ENCODE peak calls at places on chromosomes 7 and 10, in six cellular contexts. One of them, this sample, is unnamed.
A peak's percentile ranks its signal among the peaks of the same experiment; 100 is the strongest.

GRCh38 chr7:80018941-80019808 is 115.5 kb upstream of the GNAI1 start:
- DNase-seq in colonic mucosa: peak; percentile 30
- DNase-seq in brain microvascular endothelial cell: peak; percentile 28
- DNase-seq in OCI-LY7: peak; percentile 53
- DNase-seq in Panc1: peak; percentile 56
- DNase-seq in right atrium auricular region: no peak
- DNase-seq in this sample: peak; percentile 46

GRCh38 chr7:38070718-38071117 is 107.3 kb upstream of the STARD3NL start:
- DNase-seq in colonic mucosa: no peak
- DNase-seq in brain microvascular endothelial cell: peak; percentile 67
- DNase-seq in OCI-LY7: no peak
- DNase-seq in Panc1: peak; percentile 12
- DNase-seq in right atrium auricular region: no peak
- DNase-seq in this sample: no peak

GRCh38 chr10:110495731-110496552 is 1.8 kb upstream of the DUSP5 start:
- DNase-seq in colonic mucosa: no peak
- DNase-seq in brain microvascular endothelial cell: peak; percentile 93
- DNase-seq in OCI-LY7: no peak
- DNase-seq in Panc1: peak; percentile 36
- DNase-seq in right atrium auricular region: peak; percentile 70
- DNase-seq in this sample: peak; percentile 52

GRCh38 chr10:132624847-132625839 is 87.6 kb downstream of the INPP5A start:
- DNase-seq in colonic mucosa: no peak
- DNase-seq in brain microvascular endothelial cell: no peak
- DNase-seq in OCI-LY7: no peak
- DNase-seq in Panc1: no peak
- DNase-seq in right atrium auricular region: no peak
- DNase-seq in this sample: no peak

GRCh38 chr7:141231018-141231792 is 157.3 kb downstream of the TMEM178B start:
- DNase-seq in colonic mucosa: no peak
- DNase-seq in brain microvascular endothelial cell: peak; percentile 54
- DNase-seq in OCI-LY7: no peak
- DNase-seq in Panc1: no peak
- DNase-seq in right atrium auricular region: no peak
- DNase-seq in this sample: no peak

GRCh38 chr10:123795846-123796590 is 95.6 kb downstream of the CPXM2 start:
- DNase-seq in colonic mucosa: peak; percentile 4
- DNase-seq in brain microvascular endothelial cell: no peak
- DNase-seq in OCI-LY7: no peak
- DNase-seq in Panc1: no peak
- DNase-seq in right atrium auricular region: peak; percentile 49
- DNase-seq in this sample: no peak

GRCh38 chr7:28572321-28573058 is 160.2 kb downstream of the CREB5 start:
- DNase-seq in colonic mucosa: peak; percentile 25
- DNase-seq in brain microvascular endothelial cell: no peak
- DNase-seq in OCI-LY7: peak; percentile 45
- DNase-seq in Panc1: no peak
- DNase-seq in right atrium auricular region: no peak
- DNase-seq in this sample: no peak

GRCh38 chr10:51630618-51631005 is 68.8 kb downstream of the CSTF2T start:
- DNase-seq in colonic mucosa: no peak
- DNase-seq in brain microvascular endothelial cell: no peak
- DNase-seq in OCI-LY7: no peak
- DNase-seq in Panc1: no peak
- DNase-seq in right atrium auricular region: no peak
- DNase-seq in this sample: no peak

GRCh38 chr10:18097524-18097923 is 42.7 kb upstream of the CACNB2 start:
- DNase-seq in colonic mucosa: no peak
- DNase-seq in brain microvascular endothelial cell: peak; percentile 11
- DNase-seq in OCI-LY7: no peak
- DNase-seq in Panc1: no peak
- DNase-seq in right atrium auricular region: no peak
- DNase-seq in this sample: no peak

GRCh38 chr7:115941703-115942268 is 88.8 kb downstream of the TFEC start:
- DNase-seq in colonic mucosa: no peak
- DNase-seq in brain microvascular endothelial cell: peak; percentile 74
- DNase-seq in OCI-LY7: no peak
- DNase-seq in Panc1: no peak
- DNase-seq in right atrium auricular region: no peak
- DNase-seq in this sample: no peak

GRCh38 chr7:143846692-143847091 is 55.3 kb downstream of the TCAF1 start:
- DNase-seq in colonic mucosa: no peak
- DNase-seq in brain microvascular endothelial cell: no peak
- DNase-seq in OCI-LY7: no peak
- DNase-seq in Panc1: no peak
- DNase-seq in right atrium auricular region: no peak
- DNase-seq in this sample: no peak

GRCh38 chr10:101060951-101061813 is 607 bp upstream of the KAZALD1 start:
- DNase-seq in colonic mucosa: peak; percentile 99
- DNase-seq in brain microvascular endothelial cell: peak; percentile 84
- DNase-seq in OCI-LY7: peak; percentile 96
- DNase-seq in Panc1: no peak
- DNase-seq in right atrium auricular region: peak; percentile 93
- DNase-seq in this sample: peak; percentile 92

GRCh38 chr7:157235357-157236018 is 96.8 kb downstream of the UBE3C start:
- DNase-seq in colonic mucosa: no peak
- DNase-seq in brain microvascular endothelial cell: peak; percentile 9
- DNase-seq in OCI-LY7: no peak
- DNase-seq in Panc1: no peak
- DNase-seq in right atrium auricular region: no peak
- DNase-seq in this sample: no peak
- H3K27ac ChIP-seq in colonic mucosa: no peak overlapping the region
- H3K27ac ChIP-seq in brain microvascular endothelial cell: peak overlapping the region; percentile 4
- H3K27ac ChIP-seq in OCI-LY7: no peak overlapping the region
- H3K27ac ChIP-seq in Panc1: no peak overlapping the region
- H3K27ac ChIP-seq in right atrium auricular region: no peak overlapping the region
- H3K27ac ChIP-seq in this sample: no peak overlapping the region

GRCh38 chr7:85021090-85021704 is 165.7 kb downstream of the SEMA3D start:
- DNase-seq in colonic mucosa: no peak
- DNase-seq in brain microvascular endothelial cell: no peak
- DNase-seq in OCI-LY7: no peak
- DNase-seq in Panc1: no peak
- DNase-seq in right atrium auricular region: no peak
- DNase-seq in this sample: no peak
- TF ChIP-seq CTCF in colonic mucosa: no peak
- TF ChIP-seq CTCF in brain microvascular endothelial cell: peak; percentile 47
- TF ChIP-seq CTCF in OCI-LY7: peak; percentile 49
- TF ChIP-seq CTCF in Panc1: peak; percentile 63
- TF ChIP-seq CTCF in right atrium auricular region: peak; percentile 63
- TF ChIP-seq CTCF in this sample: peak; percentile 38

GRCh38 chr10:70358446-70358845 is 24.0 kb downstream of the LRRC20 start:
- DNase-seq in colonic mucosa: no peak
- DNase-seq in brain microvascular endothelial cell: no peak
- DNase-seq in OCI-LY7: no peak
- DNase-seq in Panc1: no peak
- DNase-seq in right atrium auricular region: no peak
- DNase-seq in this sample: no peak
- H3K27ac ChIP-seq in colonic mucosa: no peak overlapping the region
- H3K27ac ChIP-seq in brain microvascular endothelial cell: no peak overlapping the region
- H3K27ac ChIP-seq in OCI-LY7: no peak overlapping the region
- H3K27ac ChIP-seq in Panc1: no peak overlapping the region
- H3K27ac ChIP-seq in right atrium auricular region: no peak overlapping the region
- H3K27ac ChIP-seq in this sample: no peak overlapping the region

DNA sequence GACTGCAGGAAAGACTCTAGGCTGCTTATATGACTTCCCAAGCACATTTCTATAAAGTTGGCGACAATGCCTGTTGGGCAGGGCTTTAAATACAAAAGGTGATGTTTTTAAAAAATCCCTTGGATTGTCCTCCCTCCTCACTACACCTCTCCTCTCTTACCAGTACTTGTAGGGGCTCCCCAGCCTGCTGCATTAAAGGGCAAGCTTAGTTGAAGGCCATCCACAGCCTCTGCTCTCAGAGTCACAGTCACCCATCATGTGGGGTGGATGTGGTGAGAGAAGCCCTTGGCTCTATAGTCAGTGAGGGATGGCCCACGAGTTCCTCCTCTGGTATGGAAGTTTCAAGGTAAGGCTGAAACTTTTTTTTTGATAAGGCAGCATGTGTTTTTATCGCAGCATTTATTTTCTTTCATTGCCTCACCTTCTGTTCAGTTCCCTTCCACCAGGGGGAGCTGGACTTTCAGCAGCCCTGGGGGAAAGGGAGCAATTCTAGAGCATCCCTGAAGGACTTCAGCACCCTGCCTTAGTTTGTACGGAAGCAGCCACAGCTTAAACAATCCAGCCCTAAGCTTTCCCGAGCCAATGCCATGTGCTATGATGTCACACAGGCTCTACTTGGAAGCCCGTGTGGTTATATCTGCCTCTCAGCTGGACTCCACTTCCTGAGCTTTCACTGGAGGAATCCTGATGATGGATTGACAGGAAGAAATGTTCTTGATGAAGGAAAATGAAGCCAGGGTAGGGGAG is 131.9 kb downstream of the CALCR start:
- DNase-seq in colonic mucosa: peak; percentile 27
- DNase-seq in brain microvascular endothelial cell: peak; percentile 43
- DNase-seq in OCI-LY7: peak; percentile 48
- DNase-seq in Panc1: peak; percentile 15
- DNase-seq in right atrium auricular region: no peak
- DNase-seq in this sample: no peak
- TF ChIP-seq CTCF in colonic mucosa: peak; percentile 65
- TF ChIP-seq CTCF in brain microvascular endothelial cell: peak; percentile 85
- TF ChIP-seq CTCF in OCI-LY7: peak; percentile 82
- TF ChIP-seq CTCF in Panc1: peak; percentile 77
- TF ChIP-seq CTCF in right atrium auricular region: peak; percentile 45
- TF ChIP-seq CTCF in this sample: peak; percentile 59

DNA sequence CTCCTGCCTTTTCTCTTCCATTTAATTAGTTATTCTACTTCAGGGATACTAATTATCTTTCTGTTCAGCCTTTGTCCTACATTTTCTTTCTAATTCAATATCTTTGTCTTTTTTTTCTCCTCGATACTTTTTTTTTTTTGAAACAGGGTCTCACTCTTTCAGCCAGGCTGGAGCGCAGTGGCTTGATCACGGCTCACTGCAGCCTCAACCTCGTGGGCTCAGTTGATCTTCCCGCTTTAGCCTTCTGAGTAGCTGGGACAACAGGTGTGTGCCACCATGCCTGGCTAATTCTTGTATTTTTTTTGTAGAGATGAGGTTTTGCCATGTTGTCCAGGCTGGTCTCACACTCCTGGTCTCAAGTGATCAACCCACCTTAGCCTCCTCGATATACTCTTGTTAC is 38.9 kb downstream of the CCSER2 start:
- DNase-seq in colonic mucosa: no peak
- DNase-seq in brain microvascular endothelial cell: no peak
- DNase-seq in OCI-LY7: no peak
- DNase-seq in Panc1: no peak
- DNase-seq in right atrium auricular region: no peak
- DNase-seq in this sample: no peak
- H3K27ac ChIP-seq in colonic mucosa: no peak overlapping the region
- H3K27ac ChIP-seq in brain microvascular endothelial cell: no peak overlapping the region
- H3K27ac ChIP-seq in OCI-LY7: no peak overlapping the region
- H3K27ac ChIP-seq in Panc1: no peak overlapping the region
- H3K27ac ChIP-seq in right atrium auricular region: no peak overlapping the region
- H3K27ac ChIP-seq in this sample: no peak overlapping the region

DNA sequence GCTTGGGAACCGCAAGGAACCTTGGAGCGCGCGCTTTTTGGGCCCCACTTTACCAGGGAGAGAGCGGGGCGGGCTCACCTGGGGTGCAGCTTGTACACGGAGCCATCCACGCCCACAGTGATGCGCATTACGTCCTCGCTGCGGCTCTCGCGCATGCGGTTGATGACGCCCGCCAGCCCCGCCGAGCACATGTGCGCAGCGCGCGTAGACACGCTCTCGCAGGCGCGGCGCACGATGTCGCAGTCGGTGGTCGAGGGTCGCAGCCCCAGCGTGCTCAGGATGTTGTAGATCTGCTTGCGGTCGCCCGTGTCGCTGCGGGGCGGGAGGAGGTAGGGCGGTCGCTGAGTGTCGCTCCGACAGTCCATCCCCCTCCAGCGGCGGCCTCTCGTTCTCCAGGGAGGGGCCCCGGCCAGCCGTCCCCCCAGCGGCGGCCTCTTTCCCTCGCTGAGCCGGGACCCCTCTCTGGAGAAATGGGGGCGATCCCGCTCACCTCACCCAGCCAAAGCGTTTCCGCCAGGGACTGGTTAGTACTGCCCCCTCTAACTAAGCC is 4.4 kb upstream of the MYL7 start:
- DNase-seq in colonic mucosa: no peak
- DNase-seq in brain microvascular endothelial cell: no peak
- DNase-seq in OCI-LY7: no peak
- DNase-seq in Panc1: no peak
- DNase-seq in right atrium auricular region: no peak
- DNase-seq in this sample: peak; percentile 24
- TF ChIP-seq CTCF in colonic mucosa: no peak
- TF ChIP-seq CTCF in brain microvascular endothelial cell: no peak
- TF ChIP-seq CTCF in OCI-LY7: no peak
- TF ChIP-seq CTCF in Panc1: no peak
- TF ChIP-seq CTCF in right atrium auricular region: no peak
- TF ChIP-seq CTCF in this sample: no peak

GRCh38 chr7:152355474-152356057 is 80.2 kb downstream of the KMT2C start:
- DNase-seq in colonic mucosa: no peak
- DNase-seq in brain microvascular endothelial cell: no peak
- DNase-seq in OCI-LY7: no peak
- DNase-seq in Panc1: no peak
- DNase-seq in right atrium auricular region: no peak
- DNase-seq in this sample: no peak

GRCh38 chr7:152354061-152354460 is 81.7 kb downstream of the KMT2C start:
- DNase-seq in colonic mucosa: no peak
- DNase-seq in brain microvascular endothelial cell: no peak
- DNase-seq in OCI-LY7: no peak
- DNase-seq in Panc1: no peak
- DNase-seq in right atrium auricular region: no peak
- DNase-seq in this sample: no peak

GRCh38 chr7:152347888-152348287 is 87.9 kb downstream of the KMT2C start:
- DNase-seq in colonic mucosa: no peak
- DNase-seq in brain microvascular endothelial cell: no peak
- DNase-seq in OCI-LY7: no peak
- DNase-seq in Panc1: no peak
- DNase-seq in right atrium auricular region: no peak
- DNase-seq in this sample: no peak

DNA sequence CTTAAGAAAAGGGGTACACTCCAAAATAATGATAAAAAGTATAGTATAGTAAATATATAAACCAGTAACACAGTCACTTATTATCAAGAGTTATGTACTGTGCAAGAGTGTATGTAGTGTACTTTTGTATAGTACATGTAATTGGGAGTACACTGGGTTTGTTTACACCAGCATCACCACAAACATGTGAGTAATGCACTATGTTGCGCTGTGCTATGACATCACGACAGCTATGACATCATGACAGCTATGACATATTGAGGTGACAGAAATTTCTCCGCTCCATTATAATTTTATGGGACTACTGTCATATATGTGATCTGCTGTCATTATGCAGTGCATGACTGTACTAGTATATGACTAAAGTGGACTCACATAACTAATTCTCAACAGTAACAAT is 84.6 kb downstream of the KMT2C start:
- DNase-seq in colonic mucosa: no peak
- DNase-seq in brain microvascular endothelial cell: no peak
- DNase-seq in OCI-LY7: no peak
- DNase-seq in Panc1: no peak
- DNase-seq in right atrium auricular region: no peak
- DNase-seq in this sample: no peak
- H3K27ac ChIP-seq in colonic mucosa: no peak overlapping the region
- H3K27ac ChIP-seq in brain microvascular endothelial cell: no peak overlapping the region
- H3K27ac ChIP-seq in OCI-LY7: no peak overlapping the region
- H3K27ac ChIP-seq in Panc1: no peak overlapping the region
- H3K27ac ChIP-seq in right atrium auricular region: no peak overlapping the region
- H3K27ac ChIP-seq in this sample: no peak overlapping the region

This sample was measured in Peyer's patch.